ENCODE peak calls at places on chromosomes 3 and 15, in ten cellular contexts. Q is vagina, N is esophagus muscularis mucosa, A is AG09309, K is neural crest cell, T is DND-41, Y is upper lobe of right lung, M is stomach, V is activated B cell treated with CpG ODN at 0.5 μM for 24 hours, X is HCT116. I is an unnamed sample.

GRCh38 chr3:127637546-127637945 is 8.6 kb downstream of the PODXL2 start:
- DNase-seq in T (peak), N (no peak), M (no peak), A (no peak), Y (peak), V (no peak), X (no peak), K (no peak), Q (no peak), I (no peak)

GRCh38 chr15:74802290-74802689 is 10.3 kb upstream of the LMAN1L start:
- DNase-seq in N (no peak), Y (no peak), K (no peak), Q (no peak), M (no peak), V (no peak), A (no peak), T (no peak), X (no peak), I (no peak)

GRCh38 chr15:88255109-88255495 is 1.4 kb downstream of the NTRK3 start:
- DNase-seq in T (no peak), Y (peak), V (no peak), M (no peak), N (no peak), K (no peak), Q (no peak), X (no peak), A (no peak), I (no peak)

GRCh38 chr3:28406241-28406640 is 57.6 kb upstream of the AZI2 start:
- DNase-seq in X (no peak), V (no peak), A (no peak), Y (no peak), Q (no peak), M (no peak), N (no peak), K (no peak), T (no peak), I (no peak)

GRCh38 chr3:64741344-64741743 is 53.5 kb upstream of the ADAMTS9 start:
- DNase-seq in T (no peak), X (no peak), A (peak), Y (no peak), N (no peak), Q (no peak), K (no peak), V (no peak), M (no peak), I (no peak)

GRCh38 chr3:67389176-67389575 is 265.2 kb downstream of the SUCLG2 start:
- DNase-seq in V (no peak), M (no peak), K (no peak), T (no peak), Q (no peak), X (no peak), A (no peak), Y (no peak), N (no peak), I (no peak)

GRCh38 chr3:133570139-133570936 is 3.1 kb upstream of the CDV3 start:
- DNase-seq in T (no peak), Y (no peak), M (peak), N (no peak), A (peak), K (no peak), Q (no peak), V (no peak), X (peak), I (no peak)

GRCh38 chr3:171315101-171315500 is 145.1 kb downstream of the TNIK start:
- DNase-seq in Y (no peak), Q (no peak), K (no peak), X (no peak), V (no peak), A (no peak), M (no peak), N (no peak), T (no peak), I (no peak)

GRCh38 chr15:69893863-69894262 is 203.9 kb downstream of the TLE3 start:
- DNase-seq in N (no peak), M (no peak), V (no peak), Y (no peak), K (peak), Q (no peak), A (peak), T (no peak), X (no peak), I (no peak)

GRCh38 chr3:69353492-69353891 is 32.4 kb downstream of the FRMD4B start:
- DNase-seq in X (no peak), V (no peak), T (peak), Q (no peak), M (no peak), K (no peak), N (no peak), Y (peak), A (no peak), I (no peak)

GRCh38 chr3:47846186-47846879 is 43.4 kb downstream of the DHX30 start:
- DNase-seq in X (no peak), Y (no peak), K (no peak), T (no peak), N (no peak), Q (no peak), M (no peak), A (no peak), V (no peak), I (no peak)

GRCh38 chr3:184567924-184568590 is 6.5 kb downstream of the EPHB3 start:
- DNase-seq in N (no peak), K (no peak), A (no peak), Y (no peak), V (no peak), T (no peak), M (no peak), X (no peak), Q (no peak), I (no peak)

GRCh38 chr15:25850154-25851111 is 12.7 kb downstream of the ATP10A start:
- DNase-seq in Y (peak), N (peak), X (no peak), Q (peak), T (no peak), A (no peak), V (peak), K (no peak), M (peak), I (no peak)

GRCh38 chr3:128504957-128505730 is 12.1 kb upstream of the GATA2 start:
- DNase-seq in K (no peak), A (no peak), T (no peak), N (peak), M (no peak), Q (peak), X (no peak), V (no peak), Y (no peak), I (peak)

GRCh38 chr3:47406762-47407149 is 25.9 kb downstream of the PTPN23 start:
- DNase-seq in X (no peak), V (no peak), K (no peak), Y (no peak), T (no peak), N (no peak), A (no peak), M (no peak), Q (no peak), I (no peak)

GRCh38 chr3:134482622-134483021 is 3.2 kb downstream of the ANAPC13 start:
- DNase-seq in K (no peak), N (no peak), A (no peak), T (no peak), M (no peak), Q (no peak), X (no peak), V (no peak), Y (no peak), I (no peak)

GRCh38 chr3:59425371-59425770 is 375.5 kb upstream of the CFAP20DC start:
- DNase-seq in A (peak), T (no peak), Y (no peak), V (no peak), N (no peak), X (no peak), M (no peak), K (no peak), Q (no peak), I (no peak)

GRCh38 chr3:192219926-192220325 is 507.4 kb downstream of the FGF12 start:
- DNase-seq in T (no peak), M (no peak), A (no peak), X (no peak), Q (no peak), V (no peak), Y (no peak), K (no peak), N (no peak), I (no peak)

DNA sequence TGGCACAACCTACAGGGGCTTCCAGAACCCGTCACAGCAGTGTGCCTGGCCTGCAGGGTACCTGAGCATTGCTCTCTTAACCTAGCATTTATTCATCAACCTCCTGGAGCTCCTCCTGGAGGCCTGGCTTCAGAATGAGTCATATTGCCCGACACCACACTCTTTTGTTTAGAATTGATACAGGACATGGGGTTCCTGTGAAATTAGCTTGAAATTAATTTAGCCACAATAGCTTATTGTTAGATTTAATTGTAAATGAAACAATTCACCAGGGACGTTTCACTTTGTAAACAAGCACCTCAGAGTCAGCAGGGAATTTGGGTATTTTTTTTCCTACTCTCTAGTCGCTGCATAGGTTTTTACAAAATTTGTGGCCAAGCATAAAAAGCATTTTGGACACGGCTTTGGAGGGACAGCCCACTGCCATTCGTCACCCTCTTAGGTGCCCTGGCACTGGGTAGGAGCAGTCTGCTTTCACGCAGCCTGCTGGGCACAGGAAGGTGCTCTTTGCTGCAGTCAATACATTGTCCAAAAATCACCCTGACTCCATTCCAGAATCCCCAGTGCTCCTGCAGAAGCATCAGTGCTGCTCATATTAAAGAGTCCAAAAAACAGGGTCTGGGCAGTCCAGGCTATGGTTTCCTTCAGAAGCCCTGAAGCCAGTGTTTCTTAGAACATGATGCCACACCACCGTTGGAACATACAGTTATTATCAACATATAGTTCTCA is 60.8 kb upstream of the MEF2A start:
- DNase-seq in Y (no peak), N (peak), A (no peak), X (no peak), V (no peak), T (no peak), K (no peak), M (no peak), Q (no peak), I (no peak)
- TF ChIP-seq CTCF in Y (no peak), N (no peak), A (peak), X (peak), V (no peak), T (peak), K (no peak), M (no peak), Q (no peak), I (no peak)

GRCh38 chr3:136329593-136329992 is 79.5 kb downstream of the PCCB start:
- DNase-seq in Q (no peak), M (no peak), K (no peak), T (no peak), A (no peak), N (no peak), V (no peak), X (no peak), Y (no peak), I (no peak)
- TF ChIP-seq CTCF in Q (no peak), M (no peak), K (no peak), T (no peak), A (no peak), N (no peak), V (no peak), X (no peak), Y (no peak), I (no peak)

GRCh38 chr3:113551821-113552220 is 19.5 kb downstream of the SIDT1 start:
- DNase-seq in N (no peak), K (no peak), X (no peak), Y (no peak), Q (no peak), A (no peak), V (no peak), T (no peak), M (no peak), I (no peak)
- TF ChIP-seq CTCF in N (no peak), K (no peak), X (no peak), Y (no peak), Q (no peak), A (no peak), V (no peak), T (no peak), M (no peak), I (no peak)

DNA sequence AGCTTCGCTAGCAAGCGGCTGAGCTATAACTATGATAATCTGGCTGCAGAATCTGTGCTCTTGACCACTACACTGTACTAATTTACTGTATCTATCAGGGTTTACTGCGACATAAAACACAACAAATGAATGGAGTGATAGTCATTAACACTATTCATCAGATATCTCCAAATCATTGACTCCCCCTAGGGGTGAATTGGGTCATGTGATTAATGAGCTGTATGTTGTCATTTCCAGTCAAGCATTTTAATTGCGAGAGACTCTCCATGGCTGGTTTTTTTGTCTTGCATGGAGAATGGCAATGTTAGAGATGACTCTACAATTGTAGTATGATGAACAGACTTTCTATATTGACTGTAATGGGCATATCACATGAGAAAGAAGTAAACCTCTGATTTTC is 10.5 kb upstream of the TM4SF18 start:
- DNase-seq in K (no peak), Y (no peak), M (no peak), A (no peak), V (no peak), T (no peak), N (no peak), Q (no peak), X (no peak), I (no peak)
- TF ChIP-seq CTCF in K (no peak), Y (no peak), M (no peak), A (no peak), V (no peak), T (peak), N (no peak), Q (no peak), X (no peak), I (no peak)